ENCODE peak calls at places on chromosomes 16 and 17, in seven cellular contexts. O, A, J, V, F, U and C are unnamed samples.

GRCh38 chr16:20774703-20775362 is 11.0 kb downstream of the ACSM3 start:
- DNase-seq in O (peak), A (no peak), J (peak), V (no peak), F (peak), U (peak), C (no peak)

GRCh38 chr17:27499451-27500265 is 43.4 kb downstream of the KSR1 start:
- DNase-seq in O (no peak), A (no peak), J (no peak), V (no peak), F (no peak), U (no peak), C (no peak)

GRCh38 chr16:86426243-86426642 is 84.1 kb upstream of the FOXF1 start:
- DNase-seq in O (no peak), A (no peak), J (no peak), V (no peak), F (no peak), U (no peak), C (no peak)

GRCh38 chr16:30895592-30896202 is 717 bp upstream of the CTF1 start:
- DNase-seq in O (no peak), A (no peak), J (no peak), V (no peak), F (peak), U (no peak), C (no peak)

GRCh38 chr17:36928450-36929125 is 8.7 kb upstream of the LHX1 start:
- DNase-seq in O (no peak), A (no peak), J (no peak), V (no peak), F (no peak), U (no peak), C (no peak)

GRCh38 chr16:974001-974601 is 3.3 kb upstream of the LMF1 start:
- DNase-seq in O (no peak), A (no peak), J (no peak), V (no peak), F (no peak), U (peak), C (no peak)

GRCh38 chr17:27888945-27889344 is 4.2 kb downstream of the LYRM9 start:
- DNase-seq in O (peak), A (no peak), J (peak), V (no peak), F (no peak), U (no peak), C (peak)

GRCh38 chr16:53782148-53782547 is 78.2 kb downstream of the FTO start:
- DNase-seq in O (no peak), A (no peak), J (no peak), V (no peak), F (no peak), U (no peak), C (no peak)

GRCh38 chr17:82300228-82300627 is 17.2 kb downstream of the CD7 start:
- DNase-seq in O (no peak), A (no peak), J (no peak), V (no peak), F (no peak), U (no peak), C (no peak)

GRCh38 chr16:21697032-21697431 is 33.3 kb downstream of the OTOA start:
- DNase-seq in O (no peak), A (no peak), J (no peak), V (no peak), F (no peak), U (no peak), C (no peak)

GRCh38 chr17:7045492-7046126 is 1.7 kb upstream of the SLC16A11 start:
- DNase-seq in O (peak), A (no peak), J (peak), V (peak), F (peak), U (peak), C (no peak)

GRCh38 chr17:7042507-7043194 is 1.2 kb downstream of the SLC16A11 start:
- DNase-seq in O (no peak), A (no peak), J (no peak), V (no peak), F (no peak), U (no peak), C (peak)

GRCh38 chr17:7041607-7042506 is 2.0 kb downstream of the SLC16A11 start:
- DNase-seq in O (no peak), A (no peak), J (no peak), V (no peak), F (no peak), U (peak), C (no peak)

GRCh38 chr17:7043195-7043543 is 723 bp downstream of the SLC16A11 start:
- DNase-seq in O (no peak), A (no peak), J (no peak), V (no peak), F (no peak), U (no peak), C (no peak)

GRCh38 chr17:7043544-7044268 is at the start of gene SLC16A11:
- DNase-seq in O (peak), A (no peak), J (peak), V (no peak), F (no peak), U (peak), C (peak)
- TF ChIP-seq POLR2A in O (no peak), A (no peak), J (no peak), V (no peak), F (no peak), U (no peak), C (no peak)

GRCh38 chr16:57479422-57480126 is 6.7 kb downstream of the DOK4 start:
- DNase-seq in O (peak), A (no peak), J (peak), V (no peak), F (no peak), U (peak), C (no peak)
- H3K4me3 ChIP-seq in O (peak), A (peak), J (peak), V (peak), F (no peak), U (peak), C (no peak)

GRCh38 chr17:77914440-77915254 is 43.9 kb upstream of the TNRC6C start:
- DNase-seq in O (no peak), A (no peak), J (no peak), V (no peak), F (peak), U (no peak), C (no peak)
- TF ChIP-seq CTCF in O (no peak), A (no peak), J (no peak), V (no peak), F (peak), U (peak), C (no peak)

GRCh38 chr16:75219088-75219487 is 300 bp downstream of the CTRB1 start:
- DNase-seq in O (no peak), A (no peak), J (no peak), V (no peak), F (no peak), U (no peak), C (no peak)

GRCh38 chr16:75217389-75217851 is 1.4 kb upstream of the CTRB1 start:
- DNase-seq in O (no peak), A (no peak), J (no peak), V (no peak), F (no peak), U (no peak), C (no peak)

GRCh38 chr16:75216576-75216975 is 2.2 kb upstream of the CTRB1 start:
- DNase-seq in O (no peak), A (no peak), J (no peak), V (no peak), F (no peak), U (no peak), C (no peak)

GRCh38 chr16:75219838-75220237 is 1.1 kb downstream of the CTRB1 start:
- DNase-seq in O (no peak), A (no peak), J (no peak), V (no peak), F (no peak), U (no peak), C (no peak)

GRCh38 chr16:75218256-75219076 is at the start of gene CTRB1:
- DNase-seq in O (no peak), A (no peak), J (no peak), V (no peak), F (no peak), U (no peak), C (no peak)
- TF ChIP-seq POLR2A in O (no peak), A (no peak), J (no peak), V (no peak), F (no peak), U (no peak), C (no peak)

GRCh38 chr16:82007189-82007588 is 4.1 kb downstream of the SDR42E1 start:
- DNase-seq in O (no peak), A (no peak), J (no peak), V (no peak), F (no peak), U (no peak), C (no peak)
- H3K4me3 ChIP-seq in O (no peak), A (no peak), J (no peak), V (no peak), F (no peak), U (no peak), C (no peak)

DNA sequence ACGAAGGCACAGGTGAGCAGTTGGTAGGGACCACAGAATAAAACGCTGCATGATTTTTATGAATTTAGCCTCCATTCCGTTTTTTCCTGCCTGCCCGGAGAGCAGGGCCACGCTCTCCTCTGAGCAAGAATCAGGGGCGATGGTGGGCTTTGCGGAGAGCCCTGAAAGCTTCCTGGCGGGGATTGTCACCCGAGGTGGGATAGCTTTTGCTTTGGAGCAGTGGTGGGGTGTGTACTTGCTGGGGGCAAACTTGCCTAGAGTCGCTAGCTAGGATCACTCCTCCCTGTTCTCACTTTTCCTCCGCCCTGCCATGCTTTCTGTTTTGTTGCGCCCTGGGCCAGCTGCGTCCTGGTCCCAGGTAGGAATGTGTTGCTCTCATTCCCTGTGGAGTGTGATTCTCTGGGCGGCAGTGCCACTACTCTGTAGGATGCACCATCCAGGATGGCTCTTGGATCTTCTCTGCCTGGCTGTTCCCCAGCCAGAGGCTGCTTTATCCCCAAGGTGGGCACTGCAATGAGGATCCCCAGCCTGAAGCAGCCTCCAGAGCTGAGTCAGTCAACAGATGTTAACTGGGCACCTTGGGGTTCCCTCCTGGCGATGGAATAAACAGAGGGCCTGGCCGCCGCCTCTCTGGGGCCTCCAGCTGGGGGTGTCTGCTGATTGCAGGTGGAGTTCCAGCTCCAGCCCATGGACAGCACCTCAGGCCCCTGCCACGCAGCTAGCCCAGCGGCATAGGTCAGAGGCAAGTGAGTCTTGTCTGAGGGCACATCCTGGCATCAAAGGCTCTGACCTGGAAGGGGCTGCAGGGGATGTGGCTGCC is 360.9 kb upstream of the TNRC6C start:
- DNase-seq in O (no peak), A (no peak), J (no peak), V (no peak), F (no peak), U (no peak), C (peak)
- TF ChIP-seq CTCF in O (no peak), A (no peak), J (no peak), V (no peak), F (no peak), U (no peak), C (no peak)

DNA sequence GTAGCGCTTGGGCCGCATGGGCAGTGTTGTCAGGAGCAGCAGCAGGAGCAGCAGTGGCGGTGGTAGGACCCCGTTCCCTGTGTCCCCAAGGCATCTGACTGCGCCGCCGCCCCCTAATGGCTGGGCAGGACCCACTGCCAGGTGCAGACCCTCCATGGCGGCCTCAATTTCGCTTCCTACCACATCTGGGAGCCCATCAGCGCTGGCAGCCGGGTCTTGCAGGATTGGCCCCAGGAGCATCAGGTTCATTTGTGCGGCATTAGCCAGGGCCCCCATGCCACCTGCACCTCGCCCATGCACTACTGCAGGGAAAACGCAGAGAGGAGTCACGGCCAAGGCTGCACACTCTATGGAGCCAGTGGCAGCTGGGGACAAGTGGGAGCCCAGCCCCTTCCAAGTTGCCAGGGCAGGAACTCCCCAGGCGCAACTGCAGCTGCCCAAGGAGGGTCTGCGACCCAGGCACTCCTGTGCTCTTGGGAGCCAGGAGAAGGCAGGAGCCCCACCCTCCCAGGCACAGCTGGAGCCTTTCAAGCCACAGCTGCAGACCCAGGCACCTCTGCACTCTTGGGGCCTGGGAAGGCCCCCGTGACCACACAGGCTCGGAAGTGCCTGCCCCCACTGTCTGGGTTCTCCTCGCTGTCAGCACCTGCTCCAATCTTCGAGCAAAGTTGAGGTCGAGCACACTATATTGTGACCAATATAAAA is 594.2 kb downstream of the KCNJ18 start:
- DNase-seq in O (no peak), A (no peak), J (no peak), V (no peak), F (no peak), U (no peak), C (peak)
- TF ChIP-seq POLR2A in O (no peak), A (no peak), J (no peak), V (no peak), F (no peak), U (no peak), C (no peak)